ENCODE peak calls at places on chromosomes 11 and 22, in six cellular contexts. Q is stimulated activated CD8-positive, alpha-beta memory T cell treated with anti-CD3 and anti-CD28 coated beads, Interleukin-15, amount 100 ng/mL, for 24 hours; O is NCI-H460; M is effector CD8-positive, alpha-beta T cell; F is NCI-H1105 treated with DMSO at 0.1 percent for 48 hours; K is NCI-H1694 treated with DMSO at 0.1 percent for 48 hours. Y is an unnamed sample.
A peak's percentile ranks its signal among the peaks of the same experiment; 100 is the strongest.

GRCh38 chr11:122108828-122109227 is 7.2 kb downstream of the BLID start:
- DNase-seq in Q (no peak), O (no peak), M (no peak), F (no peak), K (no peak), Y (no peak)

GRCh38 chr11:104432981-104433380 is 269.0 kb upstream of the PDGFD start:
- DNase-seq in Q (no peak), O (no peak), M (no peak), F (no peak), K (no peak), Y (no peak)

GRCh38 chr22:21951931-21952465 is 650 bp downstream of the PPM1F start:
- DNase-seq in Q (no peak), O (no peak), M (no peak), F (no peak), K (no peak), Y (no peak)

GRCh38 chr11:7488681-7489080 is 3.4 kb downstream of the OLFML1 start:
- DNase-seq in Q (no peak), O (no peak), M (no peak), F (no peak), K (no peak), Y (no peak)

GRCh38 chr22:31917227-31917921 is 27.0 kb upstream of the YWHAH start:
- DNase-seq in Q (no peak), O (no peak), M (no peak), F (no peak), K (no peak), Y (peak; percentile 34)

GRCh38 chr11:79547256-79547655 is 106.4 kb upstream of the TENM4 start:
- DNase-seq in Q (no peak), O (no peak), M (no peak), F (no peak), K (no peak), Y (no peak)

GRCh38 chr11:72719144-72719543 is 33.1 kb downstream of the ARAP1 start:
- DNase-seq in Q (no peak), O (no peak), M (no peak), F (no peak), K (no peak), Y (no peak)

GRCh38 chr11:73121692-73122091 is 20.4 kb downstream of the FCHSD2 start:
- DNase-seq in Q (no peak), O (no peak), M (no peak), F (no peak), K (no peak), Y (no peak)

GRCh38 chr22:25013634-25014033 is 61.1 kb downstream of the KIAA1671 start:
- DNase-seq in Q (no peak), O (no peak), M (no peak), F (no peak), K (no peak), Y (no peak)

GRCh38 chr11:98711011-98711410 is 309.7 kb upstream of the CNTN5 start:
- DNase-seq in Q (no peak), O (no peak), M (no peak), F (no peak), K (no peak), Y (no peak)

GRCh38 chr11:69510471-69511357 is 29.3 kb downstream of the LINC01488 start:
- DNase-seq in Q (no peak), O (no peak), M (no peak), F (no peak), K (no peak), Y (no peak)

GRCh38 chr11:46958777-46959176 is 22.2 kb downstream of the CSTPP1 start:
- DNase-seq in Q (no peak), O (no peak), M (no peak), F (no peak), K (no peak), Y (no peak)

Y was measured in lung.